ENCODE peak calls at places on chromosomes 13 and 19, in four cellular contexts. One of them, this sample, is unnamed.

GRCh38 chr13:75061909-75062308 is 420.1 kb downstream of the TBC1D4 start:
- DNase-seq in heart left ventricle: no peak
- DNase-seq in gastrocnemius medialis: no peak
- DNase-seq in right lobe of liver: no peak
- DNase-seq in this sample: no peak

GRCh38 chr19:40465025-40465780 is at the start of gene BLVRB:
- DNase-seq in right lobe of liver: no peak
- DNase-seq in heart left ventricle: no peak
- DNase-seq in gastrocnemius medialis: no peak
- DNase-seq in this sample: no peak

GRCh38 chr13:109199280-109199679 is 569.9 kb downstream of the MYO16 start:
- DNase-seq in heart left ventricle: no peak
- DNase-seq in gastrocnemius medialis: no peak
- DNase-seq in right lobe of liver: no peak
- DNase-seq in this sample: no peak

GRCh38 chr13:113930711-113931637 is 42.9 kb downstream of the C13orf46 start:
- DNase-seq in right lobe of liver: peak; percentile 49
- DNase-seq in heart left ventricle: no peak
- DNase-seq in gastrocnemius medialis: peak; percentile 1
- DNase-seq in this sample: no peak

GRCh38 chr19:35811317-35812219 is 1.1 kb downstream of the PRODH2 start:
- DNase-seq in right lobe of liver: peak; percentile 67
- DNase-seq in gastrocnemius medialis: no peak
- DNase-seq in heart left ventricle: no peak
- DNase-seq in this sample: no peak

GRCh38 chr13:22214184-22214583 is 543.3 kb downstream of the FGF9 start:
- DNase-seq in gastrocnemius medialis: no peak
- DNase-seq in right lobe of liver: no peak
- DNase-seq in heart left ventricle: no peak
- DNase-seq in this sample: no peak

GRCh38 chr13:40639226-40639681 is 27.2 kb downstream of the FOXO1 start:
- DNase-seq in heart left ventricle: peak; percentile 46
- DNase-seq in gastrocnemius medialis: peak; percentile 34
- DNase-seq in right lobe of liver: no peak
- DNase-seq in this sample: no peak

GRCh38 chr19:40398417-40399056 is 8.6 kb upstream of the HIPK4 start:
- DNase-seq in gastrocnemius medialis: no peak
- DNase-seq in heart left ventricle: no peak
- DNase-seq in right lobe of liver: no peak
- DNase-seq in this sample: no peak

GRCh38 chr19:17687857-17688784 is at the start of gene UNC13A:
- DNase-seq in right lobe of liver: no peak
- DNase-seq in heart left ventricle: peak; percentile 48
- DNase-seq in gastrocnemius medialis: no peak
- DNase-seq in this sample: no peak

GRCh38 chr13:111503376-111503775 is 182.9 kb downstream of the TEX29 start:
- DNase-seq in gastrocnemius medialis: no peak
- DNase-seq in right lobe of liver: no peak
- DNase-seq in heart left ventricle: no peak
- DNase-seq in this sample: no peak

GRCh38 chr13:100440756-100441421 is 147.7 kb downstream of the GGACT start:
- DNase-seq in heart left ventricle: no peak
- DNase-seq in right lobe of liver: no peak
- DNase-seq in gastrocnemius medialis: no peak
- DNase-seq in this sample: no peak

GRCh38 chr13:111171629-111172028 is 56.5 kb downstream of the ARHGEF7 start:
- DNase-seq in gastrocnemius medialis: no peak
- DNase-seq in heart left ventricle: no peak
- DNase-seq in right lobe of liver: no peak
- DNase-seq in this sample: no peak

GRCh38 chr19:7242601-7243258 is 51.5 kb downstream of the INSR start:
- DNase-seq in gastrocnemius medialis: peak; percentile 29
- DNase-seq in right lobe of liver: no peak
- DNase-seq in heart left ventricle: no peak
- DNase-seq in this sample: peak; percentile 24

GRCh38 chr13:111929036-111929616 is 137.8 kb upstream of the SOX1 start:
- DNase-seq in right lobe of liver: no peak
- DNase-seq in gastrocnemius medialis: no peak
- DNase-seq in heart left ventricle: no peak
- DNase-seq in this sample: no peak

GRCh38 chr19:7904074-7905020 is 670 bp downstream of the MAP2K7 start:
- DNase-seq in gastrocnemius medialis: no peak
- DNase-seq in heart left ventricle: peak; percentile 68
- DNase-seq in right lobe of liver: peak; percentile 79
- DNase-seq in this sample: no peak

GRCh38 chr19:6060600-6061391 is 49.5 kb downstream of the RFX2 start:
- DNase-seq in right lobe of liver: peak; percentile 52
- DNase-seq in heart left ventricle: no peak
- DNase-seq in gastrocnemius medialis: no peak
- DNase-seq in this sample: no peak

GRCh38 chr19:7705387-7706187 is 3.7 kb upstream of the FCER2 start:
- DNase-seq in heart left ventricle: peak; percentile 42
- DNase-seq in gastrocnemius medialis: peak; percentile 20
- DNase-seq in right lobe of liver: peak; percentile 75
- DNase-seq in this sample: peak; percentile 19

GRCh38 chr13:109500146-109500773 is 286.1 kb downstream of the IRS2 start:
- DNase-seq in gastrocnemius medialis: no peak
- DNase-seq in heart left ventricle: no peak
- DNase-seq in right lobe of liver: no peak
- DNase-seq in this sample: no peak

GRCh38 chr13:33612641-33613638 is 205.0 kb upstream of the RFC3 start:
- DNase-seq in heart left ventricle: no peak
- DNase-seq in gastrocnemius medialis: no peak
- DNase-seq in right lobe of liver: no peak
- DNase-seq in this sample: no peak

GRCh38 chr19:54248016-54248601 is 5.5 kb upstream of the LILRA6 start:
- DNase-seq in gastrocnemius medialis: no peak
- DNase-seq in right lobe of liver: no peak
- DNase-seq in heart left ventricle: peak; percentile 44
- DNase-seq in this sample: peak; percentile 29

GRCh38 chr13:46908511-46908910 is 11.7 kb upstream of the HTR2A start:
- DNase-seq in heart left ventricle: no peak
- DNase-seq in gastrocnemius medialis: no peak
- DNase-seq in right lobe of liver: no peak
- DNase-seq in this sample: no peak

GRCh38 chr19:8468124-8468523 is 23.3 kb downstream of the HNRNPM start:
- DNase-seq in right lobe of liver: no peak
- DNase-seq in gastrocnemius medialis: no peak
- DNase-seq in heart left ventricle: no peak
- DNase-seq in this sample: no peak

GRCh38 chr13:20801704-20802103 is 27.9 kb upstream of the EEF1AKMT1 start:
- DNase-seq in right lobe of liver: no peak
- DNase-seq in heart left ventricle: no peak
- DNase-seq in gastrocnemius medialis: no peak
- DNase-seq in this sample: no peak

GRCh38 chr19:38684078-38684861 is 36.8 kb downstream of the ACTN4 start:
- DNase-seq in right lobe of liver: no peak
- DNase-seq in gastrocnemius medialis: peak; percentile 56
- DNase-seq in heart left ventricle: peak; percentile 91
- DNase-seq in this sample: no peak

GRCh38 chr13:98224557-98224956 is 47.5 kb upstream of the RNF113B start:
- DNase-seq in gastrocnemius medialis: no peak
- DNase-seq in right lobe of liver: no peak
- DNase-seq in heart left ventricle: no peak
- DNase-seq in this sample: no peak

GRCh38 chr19:10922638-10923014 is 5.8 kb downstream of the YIPF2 start:
- DNase-seq in gastrocnemius medialis: no peak
- DNase-seq in right lobe of liver: no peak
- DNase-seq in heart left ventricle: no peak
- DNase-seq in this sample: no peak

GRCh38 chr13:33441015-33441414 is 155.5 kb upstream of the STARD13 start:
- DNase-seq in heart left ventricle: no peak
- DNase-seq in right lobe of liver: no peak
- DNase-seq in gastrocnemius medialis: no peak
- DNase-seq in this sample: no peak

GRCh38 chr13:53015971-53016370 is 12.6 kb upstream of the OLFM4 start:
- DNase-seq in right lobe of liver: no peak
- DNase-seq in gastrocnemius medialis: no peak
- DNase-seq in heart left ventricle: no peak
- DNase-seq in this sample: no peak

GRCh38 chr19:44879309-44880065 is 11.6 kb upstream of the TOMM40 start:
- DNase-seq in right lobe of liver: no peak
- DNase-seq in heart left ventricle: peak; percentile 19
- DNase-seq in gastrocnemius medialis: no peak
- DNase-seq in this sample: no peak

GRCh38 chr19:55113570-55114039 is 3.8 kb downstream of the PPP1R12C start:
- DNase-seq in gastrocnemius medialis: peak; percentile 73
- DNase-seq in heart left ventricle: peak; percentile 97
- DNase-seq in right lobe of liver: peak; percentile 55
- DNase-seq in this sample: peak; percentile 97

GRCh38 chr13:91058066-91058465 is 289.4 kb upstream of the MIR17HG start:
- DNase-seq in gastrocnemius medialis: no peak
- DNase-seq in heart left ventricle: no peak
- DNase-seq in right lobe of liver: no peak
- DNase-seq in this sample: no peak

GRCh38 chr19:9934132-9934950 is 2.0 kb downstream of the OLFM2 start:
- DNase-seq in heart left ventricle: peak; percentile 61
- DNase-seq in gastrocnemius medialis: peak; percentile 32
- DNase-seq in right lobe of liver: peak; percentile 72
- DNase-seq in this sample: peak; percentile 80

GRCh38 chr13:48859168-48860105 is 116.3 kb upstream of the FNDC3A start:
- DNase-seq in right lobe of liver: no peak
- DNase-seq in heart left ventricle: no peak
- DNase-seq in gastrocnemius medialis: no peak
- DNase-seq in this sample: no peak

GRCh38 chr13:33318037-33318436 is 32.5 kb upstream of the STARD13 start:
- DNase-seq in right lobe of liver: no peak
- DNase-seq in heart left ventricle: no peak
- DNase-seq in gastrocnemius medialis: no peak
- DNase-seq in this sample: no peak

GRCh38 chr13:108929532-108929931 is 300.1 kb downstream of the MYO16 start:
- DNase-seq in gastrocnemius medialis: no peak
- DNase-seq in right lobe of liver: no peak
- DNase-seq in heart left ventricle: no peak
- DNase-seq in this sample: no peak

GRCh38 chr13:51502206-51502651 is 49.4 kb upstream of the INTS6 start:
- DNase-seq in gastrocnemius medialis: no peak
- DNase-seq in heart left ventricle: no peak
- DNase-seq in right lobe of liver: no peak
- DNase-seq in this sample: no peak

GRCh38 chr13:99972190-99972731 is 694 bp upstream of the ZIC5 start:
- DNase-seq in heart left ventricle: no peak
- DNase-seq in gastrocnemius medialis: no peak
- DNase-seq in right lobe of liver: no peak
- DNase-seq in this sample: no peak

GRCh38 chr19:28731577-28731976 is 481.4 kb downstream of the UQCRFS1 start:
- DNase-seq in gastrocnemius medialis: no peak
- DNase-seq in heart left ventricle: no peak
- DNase-seq in right lobe of liver: no peak
- DNase-seq in this sample: no peak

DNA sequence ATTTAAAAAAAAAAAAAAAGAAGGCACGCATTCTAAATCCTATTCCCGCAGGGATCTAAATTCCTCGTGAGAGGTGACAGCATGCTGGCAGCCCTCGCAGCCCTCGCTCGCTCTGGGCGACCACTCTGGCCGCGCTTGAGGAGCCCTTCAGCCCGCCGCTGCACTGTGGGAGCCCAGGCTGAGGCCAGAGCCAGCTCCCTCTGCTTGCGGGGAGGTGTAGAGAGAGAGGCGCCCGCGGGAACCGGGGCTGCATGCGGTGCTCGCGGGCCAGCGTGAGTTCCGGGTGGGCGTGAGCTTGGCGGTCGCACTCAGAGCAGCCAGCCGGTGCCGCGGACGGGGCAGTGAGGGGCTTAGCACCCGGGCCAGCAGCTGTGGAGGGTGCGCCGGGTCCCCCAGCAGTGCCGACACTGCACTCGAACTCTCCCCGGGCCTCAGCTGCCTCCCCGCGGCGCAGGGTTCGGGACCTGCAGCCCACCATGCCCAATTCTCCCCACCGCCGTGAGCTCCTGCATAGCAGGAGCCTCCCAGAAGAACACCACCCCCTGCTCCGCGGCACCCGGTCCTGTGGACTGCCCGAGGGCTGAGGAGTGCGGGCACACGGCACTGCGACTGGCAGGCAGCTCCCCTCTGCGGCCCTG is 553.9 kb downstream of the LMO7 start:
- DNase-seq in heart left ventricle: no peak
- DNase-seq in right lobe of liver: no peak
- DNase-seq in gastrocnemius medialis: no peak
- DNase-seq in this sample: no peak
- TF ChIP-seq POLR2A in heart left ventricle: no peak
- TF ChIP-seq POLR2A in right lobe of liver: no peak
- TF ChIP-seq POLR2A in gastrocnemius medialis: no peak
- TF ChIP-seq POLR2A in this sample: no peak

GRCh38 chr19:2239173-2239572 is 2.5 kb downstream of the SF3A2 start:
- DNase-seq in heart left ventricle: no peak
- DNase-seq in right lobe of liver: no peak
- DNase-seq in gastrocnemius medialis: no peak
- DNase-seq in this sample: no peak

GRCh38 chr19:2239771-2240770 is 3.4 kb downstream of the SF3A2 start:
- DNase-seq in heart left ventricle: no peak
- DNase-seq in right lobe of liver: no peak
- DNase-seq in gastrocnemius medialis: no peak
- DNase-seq in this sample: no peak

GRCh38 chr19:2242811-2243210 is 6.2 kb downstream of the SF3A2 start:
- DNase-seq in heart left ventricle: no peak
- DNase-seq in right lobe of liver: no peak
- DNase-seq in gastrocnemius medialis: no peak
- DNase-seq in this sample: no peak

GRCh38 chr19:2242092-2242537 is 5.5 kb downstream of the SF3A2 start:
- DNase-seq in heart left ventricle: no peak
- DNase-seq in gastrocnemius medialis: no peak
- DNase-seq in right lobe of liver: no peak
- DNase-seq in this sample: no peak

GRCh38 chr19:2240881-2241760 is 4.5 kb downstream of the SF3A2 start:
- DNase-seq in gastrocnemius medialis: no peak
- DNase-seq in heart left ventricle: no peak
- DNase-seq in right lobe of liver: no peak
- DNase-seq in this sample: no peak
- H3K4me3 ChIP-seq in gastrocnemius medialis: no peak overlapping the region
- H3K4me3 ChIP-seq in heart left ventricle: peak overlapping the region; percentile 46
- H3K4me3 ChIP-seq in right lobe of liver: no peak overlapping the region
- H3K4me3 ChIP-seq in this sample: no peak overlapping the region

GRCh38 chr19:47490031-47490430 is 6.0 kb upstream of the KPTN start:
- DNase-seq in heart left ventricle: no peak
- DNase-seq in right lobe of liver: no peak
- DNase-seq in gastrocnemius medialis: no peak
- DNase-seq in this sample: no peak
- TF ChIP-seq POLR2A in heart left ventricle: no peak
- TF ChIP-seq POLR2A in right lobe of liver: no peak
- TF ChIP-seq POLR2A in gastrocnemius medialis: no peak
- TF ChIP-seq POLR2A in this sample: no peak

DNA sequence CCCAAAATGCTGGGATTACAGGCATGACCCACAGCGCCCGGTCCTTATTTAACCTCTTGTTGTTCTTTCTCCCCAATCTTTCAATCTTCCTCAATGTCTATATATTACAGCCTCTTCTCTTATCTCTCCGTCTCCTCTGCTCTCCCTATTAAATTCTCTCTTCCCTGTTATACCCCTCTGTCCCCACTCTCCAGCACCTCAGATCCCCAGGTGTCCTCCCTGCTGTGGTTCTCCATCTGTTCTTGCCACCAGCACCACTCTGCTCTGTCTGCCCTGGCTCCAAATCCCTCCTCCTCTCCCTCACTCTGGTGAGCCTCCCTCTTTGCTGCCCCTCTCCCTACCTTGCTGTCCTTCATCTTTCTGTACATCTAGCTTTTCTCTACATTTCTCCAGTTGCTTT is 1.1 kb downstream of the ZNF600 start:
- DNase-seq in gastrocnemius medialis: no peak
- DNase-seq in right lobe of liver: no peak
- DNase-seq in heart left ventricle: no peak
- DNase-seq in this sample: no peak
- H3K4me3 ChIP-seq in gastrocnemius medialis: peak overlapping the region; percentile 68
- H3K4me3 ChIP-seq in right lobe of liver: no peak overlapping the region
- H3K4me3 ChIP-seq in heart left ventricle: no peak overlapping the region
- H3K4me3 ChIP-seq in this sample: no peak overlapping the region